ENCODE peak calls at places on chromosome X, in ten cellular contexts. One of them, this sample, is unnamed.

GRCh38 chrX:130695931-130696330 is 207.1 kb downstream of the ENOX2 start:
- DNase-seq in right lobe of liver: no peak
- DNase-seq in psoas muscle: no peak
- DNase-seq in ovary: no peak
- DNase-seq in suprapubic skin: no peak
- DNase-seq in MM.1S: no peak
- DNase-seq in coronary artery: no peak
- DNase-seq in left ventricle myocardium inferior: no peak
- DNase-seq in OCI-LY7: no peak
- DNase-seq in Peyer's patch: no peak
- DNase-seq in this sample: no peak

GRCh38 chrX:20595928-20596550 is 329.3 kb upstream of the RPS6KA3 start:
- DNase-seq in right lobe of liver: no peak
- DNase-seq in psoas muscle: no peak
- DNase-seq in ovary: no peak
- DNase-seq in suprapubic skin: no peak
- DNase-seq in MM.1S: no peak
- DNase-seq in coronary artery: no peak
- DNase-seq in left ventricle myocardium inferior: no peak
- DNase-seq in OCI-LY7: no peak
- DNase-seq in Peyer's patch: no peak
- DNase-seq in this sample: no peak

GRCh38 chrX:7514871-7515599 is 327.9 kb upstream of the VCX start:
- DNase-seq in right lobe of liver: no peak
- DNase-seq in psoas muscle: no peak
- DNase-seq in ovary: no peak
- DNase-seq in suprapubic skin: no peak
- DNase-seq in MM.1S: no peak
- DNase-seq in coronary artery: no peak
- DNase-seq in left ventricle myocardium inferior: no peak
- DNase-seq in OCI-LY7: no peak
- DNase-seq in Peyer's patch: no peak
- DNase-seq in this sample: no peak

GRCh38 chrX:56564182-56564885 is 907 bp downstream of the UBQLN2 start:
- DNase-seq in right lobe of liver: no peak
- DNase-seq in psoas muscle: peak; percentile 50
- DNase-seq in ovary: no peak
- DNase-seq in suprapubic skin: no peak
- DNase-seq in MM.1S: peak; percentile 22
- DNase-seq in coronary artery: peak; percentile 69
- DNase-seq in left ventricle myocardium inferior: no peak
- DNase-seq in OCI-LY7: peak; percentile 39
- DNase-seq in Peyer's patch: peak; percentile 48
- DNase-seq in this sample: no peak

GRCh38 chrX:51837451-51837850 is 56.0 kb upstream of the MAGED1 start:
- DNase-seq in right lobe of liver: no peak
- DNase-seq in psoas muscle: no peak
- DNase-seq in ovary: no peak
- DNase-seq in suprapubic skin: no peak
- DNase-seq in MM.1S: no peak
- DNase-seq in coronary artery: no peak
- DNase-seq in left ventricle myocardium inferior: no peak
- DNase-seq in OCI-LY7: no peak
- DNase-seq in Peyer's patch: no peak
- DNase-seq in this sample: no peak

GRCh38 chrX:109399831-109400230 is 82.1 kb downstream of the GUCY2F start:
- DNase-seq in right lobe of liver: no peak
- DNase-seq in psoas muscle: no peak
- DNase-seq in ovary: no peak
- DNase-seq in suprapubic skin: no peak
- DNase-seq in MM.1S: no peak
- DNase-seq in coronary artery: no peak
- DNase-seq in left ventricle myocardium inferior: no peak
- DNase-seq in OCI-LY7: no peak
- DNase-seq in Peyer's patch: no peak
- DNase-seq in this sample: no peak

GRCh38 chrX:16552546-16552945 is 97.4 kb upstream of the S100G start:
- DNase-seq in right lobe of liver: no peak
- DNase-seq in psoas muscle: no peak
- DNase-seq in ovary: no peak
- DNase-seq in suprapubic skin: no peak
- DNase-seq in MM.1S: no peak
- DNase-seq in coronary artery: no peak
- DNase-seq in left ventricle myocardium inferior: no peak
- DNase-seq in OCI-LY7: no peak
- DNase-seq in Peyer's patch: no peak
- DNase-seq in this sample: no peak

GRCh38 chrX:129782015-129782495 is 2.3 kb downstream of the SASH3 start:
- DNase-seq in right lobe of liver: no peak
- DNase-seq in psoas muscle: no peak
- DNase-seq in ovary: no peak
- DNase-seq in suprapubic skin: no peak
- DNase-seq in MM.1S: no peak
- DNase-seq in coronary artery: no peak
- DNase-seq in left ventricle myocardium inferior: no peak
- DNase-seq in OCI-LY7: no peak
- DNase-seq in Peyer's patch: peak; percentile 42
- DNase-seq in this sample: no peak

GRCh38 chrX:39477031-39477430 is 620.7 kb downstream of the BCOR start:
- DNase-seq in right lobe of liver: no peak
- DNase-seq in psoas muscle: no peak
- DNase-seq in ovary: no peak
- DNase-seq in suprapubic skin: no peak
- DNase-seq in MM.1S: no peak
- DNase-seq in coronary artery: no peak
- DNase-seq in left ventricle myocardium inferior: no peak
- DNase-seq in OCI-LY7: no peak
- DNase-seq in Peyer's patch: no peak
- DNase-seq in this sample: no peak

GRCh38 chrX:39475372-39475771 is 622.4 kb downstream of the BCOR start:
- DNase-seq in right lobe of liver: no peak
- DNase-seq in psoas muscle: no peak
- DNase-seq in ovary: no peak
- DNase-seq in suprapubic skin: no peak
- DNase-seq in MM.1S: no peak
- DNase-seq in coronary artery: no peak
- DNase-seq in left ventricle myocardium inferior: no peak
- DNase-seq in OCI-LY7: no peak
- DNase-seq in Peyer's patch: no peak
- DNase-seq in this sample: no peak

GRCh38 chrX:39479856-39480255 is 617.9 kb downstream of the BCOR start:
- DNase-seq in right lobe of liver: no peak
- DNase-seq in psoas muscle: no peak
- DNase-seq in ovary: no peak
- DNase-seq in suprapubic skin: no peak
- DNase-seq in MM.1S: no peak
- DNase-seq in coronary artery: no peak
- DNase-seq in left ventricle myocardium inferior: no peak
- DNase-seq in OCI-LY7: no peak
- DNase-seq in Peyer's patch: no peak
- DNase-seq in this sample: no peak

GRCh38 chrX:39476596-39476995 is 621.2 kb downstream of the BCOR start:
- DNase-seq in right lobe of liver: no peak
- DNase-seq in psoas muscle: no peak
- DNase-seq in ovary: no peak
- DNase-seq in suprapubic skin: no peak
- DNase-seq in MM.1S: no peak
- DNase-seq in coronary artery: no peak
- DNase-seq in left ventricle myocardium inferior: peak; percentile 18
- DNase-seq in OCI-LY7: no peak
- DNase-seq in Peyer's patch: no peak
- DNase-seq in this sample: no peak

GRCh38 chrX:39477438-39478120 is 620.2 kb downstream of the BCOR start:
- DNase-seq in right lobe of liver: no peak
- DNase-seq in psoas muscle: peak; percentile 68
- DNase-seq in ovary: peak; percentile 30
- DNase-seq in suprapubic skin: no peak
- DNase-seq in MM.1S: no peak
- DNase-seq in coronary artery: no peak
- DNase-seq in left ventricle myocardium inferior: peak; percentile 79
- DNase-seq in OCI-LY7: no peak
- DNase-seq in Peyer's patch: peak; percentile 50
- DNase-seq in this sample: peak; percentile 24
- TF ChIP-seq CTCF in right lobe of liver: no peak
- TF ChIP-seq CTCF in psoas muscle: no peak
- TF ChIP-seq CTCF in ovary: no peak
- TF ChIP-seq CTCF in suprapubic skin: no peak
- TF ChIP-seq CTCF in MM.1S: no peak
- TF ChIP-seq CTCF in coronary artery: no peak
- TF ChIP-seq CTCF in left ventricle myocardium inferior: peak; percentile 34
- TF ChIP-seq CTCF in OCI-LY7: peak; percentile 46
- TF ChIP-seq CTCF in Peyer's patch: no peak
- TF ChIP-seq CTCF in this sample: no peak

DNA sequence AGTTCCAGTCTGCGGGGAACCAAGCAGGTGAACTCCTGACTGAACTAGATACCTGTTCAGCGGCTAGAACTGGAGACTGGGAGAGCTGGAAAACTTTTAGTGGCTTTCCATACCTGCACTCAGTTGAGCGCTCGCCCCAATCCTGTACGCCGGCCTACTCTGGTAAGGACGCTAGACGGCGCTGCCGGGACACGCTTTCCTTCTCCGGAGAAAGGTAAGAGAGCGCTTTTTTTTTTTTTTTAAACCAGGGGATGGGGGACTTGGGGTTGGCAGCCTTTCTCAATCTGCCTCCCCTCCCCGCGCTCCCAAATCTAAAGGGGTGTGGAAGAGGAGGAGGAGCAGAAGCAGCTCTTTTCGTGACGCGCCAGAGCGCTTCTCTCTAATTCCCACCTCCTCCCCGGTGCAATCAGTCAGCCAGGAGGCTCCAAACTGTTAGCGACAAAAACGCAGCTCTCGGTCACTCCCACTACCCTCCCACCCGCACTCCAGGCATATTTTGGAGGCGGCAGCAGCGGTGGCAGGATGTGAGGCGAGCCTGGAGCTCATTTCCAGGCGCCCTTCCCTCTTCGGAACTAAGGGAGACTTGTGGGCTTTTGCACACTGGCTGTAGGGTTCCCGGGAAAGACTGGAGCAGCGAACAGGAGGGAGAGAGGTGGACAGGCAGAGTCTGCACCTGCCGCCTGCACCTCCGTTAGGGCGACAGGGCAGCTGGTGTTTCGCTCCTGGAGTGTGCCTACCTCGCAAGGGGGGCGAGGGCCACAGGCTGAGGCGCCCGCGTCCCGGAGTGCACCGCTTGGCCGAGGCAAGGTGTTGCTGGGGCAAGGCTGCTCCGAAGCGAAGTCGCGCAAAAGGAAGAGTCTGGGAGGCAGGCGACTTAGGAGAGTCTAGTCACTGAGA is at the start of gene IL1RAPL2:
- DNase-seq in right lobe of liver: peak; percentile 64
- DNase-seq in psoas muscle: peak; percentile 48
- DNase-seq in ovary: no peak
- DNase-seq in suprapubic skin: no peak
- DNase-seq in MM.1S: peak; percentile 51
- DNase-seq in coronary artery: no peak
- DNase-seq in left ventricle myocardium inferior: no peak
- DNase-seq in OCI-LY7: no peak
- DNase-seq in Peyer's patch: no peak
- DNase-seq in this sample: peak; percentile 53
- H3K4me3 ChIP-seq in right lobe of liver: peak within 1 kb of the TSS; percentile 44
- H3K4me3 ChIP-seq in psoas muscle: peak within 1 kb of the TSS; percentile 28
- H3K4me3 ChIP-seq in ovary: no peak within 1 kb of the TSS
- H3K4me3 ChIP-seq in suprapubic skin: peak within 1 kb of the TSS; percentile 33
- H3K4me3 ChIP-seq in MM.1S: peak within 1 kb of the TSS; percentile 53
- H3K4me3 ChIP-seq in coronary artery: peak within 1 kb of the TSS; percentile 40
- H3K4me3 ChIP-seq in left ventricle myocardium inferior: peak within 1 kb of the TSS; percentile 44
- H3K4me3 ChIP-seq in OCI-LY7: no peak within 1 kb of the TSS
- H3K4me3 ChIP-seq in Peyer's patch: peak within 1 kb of the TSS; percentile 21
- H3K4me3 ChIP-seq in this sample: peak within 1 kb of the TSS; percentile 37

DNA sequence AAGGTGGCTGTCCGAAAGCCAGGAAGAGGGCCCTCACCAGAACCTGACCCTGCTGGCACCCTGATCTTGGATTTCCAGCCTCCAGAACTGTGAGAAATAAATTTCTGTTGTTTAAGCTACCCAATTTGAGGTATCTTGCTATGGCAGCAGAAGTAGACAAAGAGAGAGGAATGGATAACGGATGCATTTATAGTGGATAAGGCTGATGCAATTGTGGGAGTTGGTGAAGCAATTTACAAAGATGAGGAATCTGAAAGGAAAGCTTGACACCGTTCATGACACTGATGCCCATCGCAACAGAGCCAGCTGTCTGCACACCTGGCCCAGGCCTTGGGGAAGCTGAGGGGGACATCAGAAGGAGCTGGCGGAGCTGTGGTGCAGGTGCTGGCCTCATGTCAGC is 35.7 kb upstream of the MSL3 start:
- DNase-seq in right lobe of liver: no peak
- DNase-seq in psoas muscle: no peak
- DNase-seq in ovary: no peak
- DNase-seq in suprapubic skin: no peak
- DNase-seq in MM.1S: no peak
- DNase-seq in coronary artery: no peak
- DNase-seq in left ventricle myocardium inferior: no peak
- DNase-seq in OCI-LY7: no peak
- DNase-seq in Peyer's patch: no peak
- DNase-seq in this sample: no peak
- TF ChIP-seq CTCF in right lobe of liver: no peak
- TF ChIP-seq CTCF in psoas muscle: no peak
- TF ChIP-seq CTCF in ovary: no peak
- TF ChIP-seq CTCF in suprapubic skin: no peak
- TF ChIP-seq CTCF in MM.1S: no peak
- TF ChIP-seq CTCF in coronary artery: no peak
- TF ChIP-seq CTCF in left ventricle myocardium inferior: no peak
- TF ChIP-seq CTCF in OCI-LY7: no peak
- TF ChIP-seq CTCF in Peyer's patch: no peak
- TF ChIP-seq CTCF in this sample: no peak

DNA sequence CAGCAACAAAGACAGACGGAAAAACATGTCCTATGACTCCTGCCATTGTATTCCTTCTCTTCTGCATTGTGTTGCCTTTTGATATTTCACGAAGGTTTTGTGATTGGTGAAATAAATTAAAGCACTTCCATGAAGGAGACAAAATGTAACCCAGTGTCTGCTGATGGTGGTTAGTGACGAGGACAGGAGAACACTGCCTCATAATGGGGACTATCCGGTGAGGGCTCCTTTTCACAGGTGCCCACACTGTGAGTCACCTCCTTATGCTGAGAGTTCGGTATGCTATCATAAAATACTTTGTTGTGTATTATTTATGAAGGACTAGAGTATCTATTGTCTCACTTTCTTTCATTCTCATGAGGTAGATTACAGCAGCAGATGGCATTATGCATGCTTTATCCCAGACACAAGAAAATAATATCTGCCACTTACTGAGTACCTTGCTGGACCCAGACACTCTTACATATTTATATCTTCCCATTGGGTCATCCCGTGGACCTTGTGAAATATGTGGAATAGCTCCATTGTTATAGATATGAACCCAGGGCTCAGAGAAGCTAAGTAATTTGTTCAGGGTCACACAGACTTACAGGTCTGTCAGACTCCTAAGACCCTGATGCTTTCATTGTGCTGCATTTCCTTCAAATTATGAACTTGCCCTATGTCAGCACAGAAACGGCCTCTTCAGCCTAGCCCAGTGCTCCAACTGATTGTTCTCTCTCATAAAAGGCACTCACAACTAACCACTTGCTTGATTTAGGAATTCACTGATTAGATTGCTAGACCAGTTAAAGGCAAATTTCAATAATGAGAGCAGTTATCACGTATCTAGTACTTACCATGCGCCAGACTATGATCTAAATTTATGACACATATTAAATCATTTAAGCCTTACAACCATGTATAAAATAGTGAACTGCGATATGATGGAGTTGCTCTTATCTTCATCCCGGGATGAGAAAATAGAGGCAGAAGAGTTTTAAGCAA is 31.2 kb downstream of the PLS3 start:
- DNase-seq in right lobe of liver: no peak
- DNase-seq in psoas muscle: no peak
- DNase-seq in ovary: no peak
- DNase-seq in suprapubic skin: no peak
- DNase-seq in MM.1S: no peak
- DNase-seq in coronary artery: no peak
- DNase-seq in left ventricle myocardium inferior: no peak
- DNase-seq in OCI-LY7: no peak
- DNase-seq in Peyer's patch: no peak
- DNase-seq in this sample: no peak
- H3K4me3 ChIP-seq in right lobe of liver: no peak overlapping the region
- H3K4me3 ChIP-seq in psoas muscle: peak overlapping the region; percentile 35
- H3K4me3 ChIP-seq in ovary: no peak overlapping the region
- H3K4me3 ChIP-seq in suprapubic skin: no peak overlapping the region
- H3K4me3 ChIP-seq in MM.1S: no peak overlapping the region
- H3K4me3 ChIP-seq in coronary artery: peak overlapping the region; percentile 56
- H3K4me3 ChIP-seq in left ventricle myocardium inferior: peak overlapping the region; percentile 65
- H3K4me3 ChIP-seq in OCI-LY7: no peak overlapping the region
- H3K4me3 ChIP-seq in Peyer's patch: no peak overlapping the region
- H3K4me3 ChIP-seq in this sample: no peak overlapping the region